ENCODE peak calls at places on chromosomes 7 and 10, in six cellular contexts. G is AG04449, B is keratinocyte, X is epithelial cell of esophagus, H is GM10248, S is GM20000. W is an unnamed sample.

GRCh38 chr7:79735012-79735411 is 281.5 kb upstream of the MAGI2 start:
- DNase-seq in G (no peak), B (no peak), X (no peak), H (no peak), S (no peak), W (no peak)

GRCh38 chr10:122207596-122207995 is 63.5 kb upstream of the BTBD16 start:
- DNase-seq in G (no peak), B (no peak), X (no peak), H (no peak), S (no peak), W (no peak)

GRCh38 chr10:85602713-85603112 is 763.9 kb downstream of the GRID1 start:
- DNase-seq in G (no peak), B (no peak), X (no peak), H (no peak), S (no peak), W (no peak)

GRCh38 chr7:28086198-28086597 is 94.4 kb downstream of the JAZF1 start:
- DNase-seq in G (no peak), B (no peak), X (no peak), H (no peak), S (no peak), W (no peak)

GRCh38 chr10:15325243-15326002 is 45.7 kb downstream of the FAM171A1 start:
- DNase-seq in G (no peak), B (peak; percentile 13), X (peak; percentile 69), H (no peak), S (no peak), W (no peak)

GRCh38 chr7:18901351-18901750 is 216.1 kb downstream of the TWIST1 start:
- DNase-seq in G (no peak), B (no peak), X (no peak), H (no peak), S (no peak), W (no peak)

GRCh38 chr7:117470777-117471176 is 9.0 kb upstream of the CFTR start:
- DNase-seq in G (no peak), B (no peak), X (no peak), H (peak; percentile 43), S (peak; percentile 15), W (no peak)

GRCh38 chr7:50826371-50827172 is 43.9 kb upstream of the GRB10 start:
- DNase-seq in G (no peak), B (peak; percentile 59), X (peak; percentile 90), H (no peak), S (no peak), W (no peak)

GRCh38 chr10:69413221-69413865 is 3.4 kb downstream of the TACR2 start:
- DNase-seq in G (no peak), B (no peak), X (peak; percentile 65), H (peak; percentile 61), S (peak; percentile 69), W (peak; percentile 63)

GRCh38 chr10:51342381-51342780 is 268.1 kb downstream of the PRKG1 start:
- DNase-seq in G (no peak), B (no peak), X (no peak), H (no peak), S (no peak), W (no peak)

GRCh38 chr10:37774351-37774750 is 83.1 kb downstream of the ZNF248 start:
- DNase-seq in G (no peak), B (no peak), X (no peak), H (no peak), S (no peak), W (no peak)

GRCh38 chr7:135877799-135878198 is 99.4 kb downstream of the MTPN start:
- DNase-seq in G (no peak), B (peak; percentile 44), X (peak; percentile 99), H (no peak), S (no peak), W (no peak)

GRCh38 chr7:27873981-27874957 is 134.3 kb downstream of the TAX1BP1 start:
- DNase-seq in G (peak; percentile 24), B (no peak), X (no peak), H (no peak), S (no peak), W (peak; percentile 49)

GRCh38 chr10:72061930-72062329 is 26.4 kb downstream of the SPOCK2 start:
- DNase-seq in G (no peak), B (no peak), X (no peak), H (no peak), S (no peak), W (no peak)

GRCh38 chr10:72061491-72061890 is 26.9 kb downstream of the SPOCK2 start:
- DNase-seq in G (no peak), B (no peak), X (no peak), H (peak; percentile 63), S (peak; percentile 64), W (no peak)

GRCh38 chr10:72063703-72064391 is 24.5 kb downstream of the SPOCK2 start:
- DNase-seq in G (no peak), B (peak; percentile 7), X (peak; percentile 74), H (no peak), S (no peak), W (peak; percentile 83)

GRCh38 chr10:72062341-72062740 is 26.0 kb downstream of the SPOCK2 start:
- DNase-seq in G (no peak), B (no peak), X (peak; percentile 34), H (no peak), S (no peak), W (no peak)

DNA sequence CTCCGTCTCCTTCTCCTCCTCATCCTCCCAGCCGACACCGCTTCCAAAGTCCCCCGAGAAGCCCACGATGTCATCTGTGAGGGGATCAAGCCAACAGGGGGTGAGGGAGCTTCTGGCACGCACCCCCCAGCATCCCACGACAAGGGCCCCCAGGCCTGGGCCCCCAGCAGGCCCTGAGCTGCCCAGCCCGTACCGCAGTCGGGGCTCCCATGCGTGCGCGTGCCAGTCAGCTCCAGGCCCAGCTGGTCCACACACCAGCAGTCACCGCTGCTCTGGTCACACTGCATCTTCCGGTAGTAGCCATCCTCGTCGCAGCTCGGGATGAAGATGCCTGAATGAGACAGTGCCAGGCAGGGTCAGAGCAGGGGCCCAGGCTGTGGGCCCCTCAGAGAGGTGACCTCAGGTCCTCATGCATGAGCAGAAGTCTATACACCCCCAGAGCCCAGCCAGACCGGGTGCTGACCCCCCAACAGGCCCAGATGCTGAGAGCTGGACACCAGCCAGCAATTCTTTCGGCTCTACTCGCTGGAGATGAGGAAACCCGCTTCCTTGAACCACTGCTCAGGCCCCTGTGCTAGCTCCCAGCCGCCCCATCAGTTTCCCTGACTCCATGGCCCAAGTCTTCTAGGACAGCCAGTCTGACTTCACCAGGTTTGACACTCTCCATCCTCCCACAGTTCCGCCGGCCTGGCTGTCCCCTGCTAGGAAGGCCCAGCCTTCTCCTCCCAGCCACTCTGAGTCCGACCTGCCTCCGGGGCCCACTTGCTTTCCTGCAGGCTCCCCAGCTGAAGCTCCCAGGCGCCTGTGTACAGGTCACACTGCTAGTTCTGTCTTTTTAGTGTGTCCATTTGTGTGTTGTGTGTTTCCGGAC is 25.3 kb downstream of the SPOCK2 start:
- DNase-seq in G (no peak), B (no peak), X (no peak), H (no peak), S (no peak), W (no peak)
- TF ChIP-seq CTCF in G (no peak), B (no peak), X (no peak), H (no peak), S (no peak), W (no peak)

GRCh38 chr7:99002146-99002826 is 124.0 kb downstream of the TRRAP start:
- DNase-seq in G (no peak), B (no peak), X (no peak), H (no peak), S (no peak), W (no peak)

GRCh38 chr7:99004216-99004615 is 125.9 kb downstream of the TRRAP start:
- DNase-seq in G (no peak), B (no peak), X (no peak), H (no peak), S (no peak), W (no peak)

GRCh38 chr7:99001482-99002145 is 123.3 kb downstream of the TRRAP start:
- DNase-seq in G (no peak), B (no peak), X (no peak), H (no peak), S (no peak), W (no peak)

GRCh38 chr7:99003419-99003818 is 125.1 kb downstream of the TRRAP start:
- DNase-seq in G (no peak), B (no peak), X (no peak), H (no peak), S (no peak), W (no peak)

GRCh38 chr7:99002827-99003212 is 124.5 kb downstream of the TRRAP start:
- DNase-seq in G (no peak), B (no peak), X (no peak), H (no peak), S (no peak), W (no peak)
- TF ChIP-seq CTCF in G (no peak), B (no peak), X (no peak), H (no peak), S (no peak), W (no peak)

GRCh38 chr10:7425691-7426090 is 14.9 kb upstream of the SFMBT2 start:
- DNase-seq in G (no peak), B (no peak), X (no peak), H (no peak), S (no peak), W (no peak)

GRCh38 chr10:7426349-7426748 is 15.5 kb upstream of the SFMBT2 start:
- DNase-seq in G (no peak), B (no peak), X (no peak), H (no peak), S (no peak), W (no peak)

GRCh38 chr10:7421519-7421918 is 10.7 kb upstream of the SFMBT2 start:
- DNase-seq in G (no peak), B (no peak), X (peak; percentile 22), H (no peak), S (no peak), W (no peak)

GRCh38 chr10:7423521-7423920 is 12.7 kb upstream of the SFMBT2 start:
- DNase-seq in G (no peak), B (no peak), X (no peak), H (no peak), S (no peak), W (no peak)

DNA sequence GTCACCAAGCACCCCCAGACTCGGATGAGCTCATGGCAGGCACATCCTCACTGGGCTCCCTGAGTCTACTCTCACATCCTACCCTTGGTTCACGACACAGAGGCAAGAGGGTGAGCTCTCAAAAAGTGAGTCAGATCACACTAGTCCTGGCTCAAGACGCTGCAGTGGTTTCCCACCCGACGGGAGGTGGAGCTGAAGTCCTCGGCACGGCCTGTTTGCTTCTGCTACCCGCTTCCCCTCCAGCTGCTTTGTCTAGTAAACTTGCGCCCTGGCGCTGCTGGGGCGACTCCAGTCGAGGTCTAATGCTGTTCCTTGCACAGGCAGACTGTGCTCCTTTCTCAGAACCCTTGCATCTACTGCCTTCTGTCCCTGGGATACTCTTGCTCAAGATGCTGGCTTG is 13.5 kb upstream of the SFMBT2 start:
- DNase-seq in G (no peak), B (no peak), X (no peak), H (no peak), S (no peak), W (peak; percentile 19)
- TF ChIP-seq CTCF in G (no peak), B (no peak), X (no peak), H (no peak), S (no peak), W (no peak)

DNA sequence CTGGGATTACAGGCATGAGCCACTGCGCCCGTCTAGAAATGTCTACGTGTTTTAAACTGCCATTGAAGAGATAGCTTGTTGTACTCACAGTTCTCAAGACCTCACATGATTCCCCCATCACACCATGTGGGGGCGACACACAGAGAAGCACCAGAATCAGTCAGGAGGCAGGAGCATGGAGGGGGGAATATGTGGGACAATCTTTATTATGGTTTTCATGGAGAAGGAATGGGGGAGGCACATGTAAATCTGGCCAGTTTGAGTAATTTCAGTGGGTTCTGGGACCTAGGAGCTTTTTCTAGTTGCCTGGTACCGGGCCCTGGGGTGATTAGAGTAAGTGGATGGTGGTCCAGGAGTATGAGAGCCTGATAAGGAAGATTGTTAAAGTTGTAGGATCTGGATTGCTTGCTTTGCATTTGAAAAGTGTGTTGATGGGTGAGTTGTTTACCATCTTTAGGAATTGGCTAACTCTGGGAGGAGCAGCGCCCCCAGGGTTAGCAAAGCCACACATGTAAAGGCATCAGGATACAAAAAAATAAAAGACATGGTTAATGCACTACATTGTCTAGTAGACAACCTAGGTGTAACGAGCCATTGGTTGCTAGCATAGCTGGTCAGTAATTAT is 85.4 kb upstream of the SLC13A1 start:
- DNase-seq in G (no peak), B (no peak), X (no peak), H (no peak), S (no peak), W (no peak)
- TF ChIP-seq CTCF in G (no peak), B (no peak), X (no peak), H (peak; percentile 3), S (no peak), W (no peak)

W was measured in transverse colon.